ENCODE peak calls at places on chromosome 9, in six cellular contexts. G is HCEC 1CT; P is cardiac fibroblast; K is HFF-Myc; N is GM10248; I is activated naive CD8-positive, alpha-beta T cell treated with anti-CD3 and anti-CD28 coated beads, Interleukin-2, amount 50 U/mL, for 24 hours. R is an unnamed sample.

GRCh38 chr9:130869250-130869649 is 27.4 kb downstream of the QRFP start:
- DNase-seq in K (no peak), G (no peak), P (peak), I (no peak), N (no peak), R (no peak)

GRCh38 chr9:86357091-86357866 is 3.1 kb upstream of the TUT7 start:
- DNase-seq in N (no peak), G (no peak), I (no peak), K (no peak), P (no peak), R (no peak)

GRCh38 chr9:27280858-27281257 is 16.1 kb downstream of the EQTN start:
- DNase-seq in N (no peak), K (no peak), G (no peak), I (no peak), P (peak), R (no peak)

GRCh38 chr9:135134253-135135028 is 47.0 kb downstream of the OLFM1 start:
- DNase-seq in G (no peak), P (no peak), I (no peak), N (no peak), K (no peak), R (no peak)

GRCh38 chr9:38396371-38396671 is 3.8 kb downstream of the ALDH1B1 start:
- DNase-seq in I (no peak), P (no peak), G (no peak), N (no peak), K (no peak), R (no peak)

GRCh38 chr9:111102793-111103474 is 64.7 kb upstream of the LPAR1 start:
- DNase-seq in N (no peak), K (no peak), G (peak), I (no peak), P (peak), R (no peak)

GRCh38 chr9:97969014-97969413 is 14.1 kb upstream of the ANP32B start:
- DNase-seq in K (no peak), G (no peak), P (no peak), N (no peak), I (no peak), R (no peak)

GRCh38 chr9:111957856-111958631 is 61.4 kb downstream of the UGCG start:
- DNase-seq in I (peak), P (peak), K (peak), N (no peak), G (peak), R (no peak)

GRCh38 chr9:70580593-70581195 is 166.2 kb upstream of the KLF9 start:
- DNase-seq in P (no peak), N (no peak), K (no peak), I (no peak), G (no peak), R (no peak)

GRCh38 chr9:121736147-121736721 is 84.8 kb downstream of the DAB2IP start:
- DNase-seq in K (no peak), N (no peak), G (peak), P (peak), I (no peak), R (no peak)

GRCh38 chr9:98978231-98978681 is 34.5 kb downstream of the COL15A1 start:
- DNase-seq in K (no peak), I (no peak), G (no peak), P (peak), N (no peak), R (no peak)

GRCh38 chr9:70355801-70356200 is 58.7 kb downstream of the KLF9 start:
- DNase-seq in I (no peak), G (no peak), P (no peak), K (no peak), N (no peak), R (no peak)

GRCh38 chr9:125255781-125256391 is 5.7 kb upstream of the GAPVD1 start:
- DNase-seq in I (no peak), N (no peak), G (no peak), K (no peak), P (peak), R (no peak)

GRCh38 chr9:17622166-17622565 is 43.3 kb downstream of the SH3GL2 start:
- DNase-seq in G (no peak), N (no peak), I (no peak), P (no peak), K (no peak), R (no peak)

GRCh38 chr9:94780516-94780950 is 54.0 kb downstream of the AOPEP start:
- DNase-seq in G (no peak), P (no peak), K (no peak), I (peak), N (no peak), R (no peak)

GRCh38 chr9:137384116-137384756 is 38.7 kb downstream of the EXD3 start:
- DNase-seq in I (no peak), P (no peak), G (peak), K (no peak), N (no peak), R (no peak)

GRCh38 chr9:16154570-16155078 is 601.8 kb downstream of the CCDC171 start:
- DNase-seq in K (no peak), P (no peak), N (peak), G (no peak), I (peak), R (no peak)

GRCh38 chr9:100058699-100059579 is 39.9 kb downstream of the ERP44 start:
- DNase-seq in N (peak), P (no peak), K (no peak), I (no peak), G (no peak), R (no peak)

GRCh38 chr9:18235181-18235908 is 238.6 kb upstream of the ADAMTSL1 start:
- DNase-seq in G (no peak), N (no peak), I (no peak), P (no peak), K (no peak), R (no peak)

GRCh38 chr9:101968392-101968791 is 229.9 kb upstream of the GRIN3A start:
- DNase-seq in K (no peak), G (no peak), I (no peak), P (no peak), N (no peak), R (no peak)

GRCh38 chr9:121339437-121339836 is 30.6 kb downstream of the STOM start:
- DNase-seq in N (no peak), I (no peak), G (no peak), K (no peak), P (no peak), R (no peak)

GRCh38 chr9:71681104-71681707 is 87.1 kb downstream of the CEMIP2 start:
- DNase-seq in N (no peak), I (no peak), P (no peak), K (no peak), G (no peak), R (no peak)

GRCh38 chr9:107684224-107684623 is 194.7 kb upstream of the KLF4 start:
- DNase-seq in N (no peak), P (peak), I (no peak), G (peak), K (no peak), R (no peak)